ENCODE peak calls at places on chromosomes 1 and 21, in nine cellular contexts. One of them, this sample, is unnamed.

GRCh38 chr1:180151508-180151907 is 3.2 kb upstream of the QSOX1 start:
- DNase-seq in MM.1S: no peak
- DNase-seq in activated CD4-positive, alpha-beta T cell treated with anti-CD3 and anti-CD28 coated beads, Interleukin-2, amount 10 ng/mL, durations not matched to agents 7 days and 5 days: no peak
- DNase-seq in stimulated activated CD4-positive, alpha-beta T cell treated with anti-CD3 and anti-CD28 coated beads, Interleukin-12 subunit alpha, Interleukin-12 subunit beta, amount 100 ng/mL, for 48 hours: no peak
- DNase-seq in heart right ventricle: no peak
- DNase-seq in effector CD4-positive, alpha-beta T cell: no peak
- DNase-seq in lower leg skin: no peak
- DNase-seq in heart left ventricle: no peak
- DNase-seq in substantia nigra: no peak
- DNase-seq in this sample: peak

GRCh38 chr1:88318746-88319145 is 365.3 kb upstream of the PKN2 start:
- DNase-seq in heart right ventricle: no peak
- DNase-seq in MM.1S: no peak
- DNase-seq in stimulated activated CD4-positive, alpha-beta T cell treated with anti-CD3 and anti-CD28 coated beads, Interleukin-12 subunit alpha, Interleukin-12 subunit beta, amount 100 ng/mL, for 48 hours: no peak
- DNase-seq in lower leg skin: no peak
- DNase-seq in activated CD4-positive, alpha-beta T cell treated with anti-CD3 and anti-CD28 coated beads, Interleukin-2, amount 10 ng/mL, durations not matched to agents 7 days and 5 days: no peak
- DNase-seq in heart left ventricle: no peak
- DNase-seq in substantia nigra: no peak
- DNase-seq in effector CD4-positive, alpha-beta T cell: no peak
- DNase-seq in this sample: no peak

GRCh38 chr1:53893999-53894636 is at the start of gene DIO1:
- DNase-seq in stimulated activated CD4-positive, alpha-beta T cell treated with anti-CD3 and anti-CD28 coated beads, Interleukin-12 subunit alpha, Interleukin-12 subunit beta, amount 100 ng/mL, for 48 hours: peak
- DNase-seq in MM.1S: no peak
- DNase-seq in lower leg skin: peak
- DNase-seq in substantia nigra: no peak
- DNase-seq in heart left ventricle: no peak
- DNase-seq in heart right ventricle: no peak
- DNase-seq in effector CD4-positive, alpha-beta T cell: no peak
- DNase-seq in activated CD4-positive, alpha-beta T cell treated with anti-CD3 and anti-CD28 coated beads, Interleukin-2, amount 10 ng/mL, durations not matched to agents 7 days and 5 days: no peak
- DNase-seq in this sample: no peak

GRCh38 chr1:164767257-164768044 is 208.5 kb downstream of the PBX1 start:
- DNase-seq in effector CD4-positive, alpha-beta T cell: no peak
- DNase-seq in stimulated activated CD4-positive, alpha-beta T cell treated with anti-CD3 and anti-CD28 coated beads, Interleukin-12 subunit alpha, Interleukin-12 subunit beta, amount 100 ng/mL, for 48 hours: no peak
- DNase-seq in heart left ventricle: no peak
- DNase-seq in substantia nigra: no peak
- DNase-seq in activated CD4-positive, alpha-beta T cell treated with anti-CD3 and anti-CD28 coated beads, Interleukin-2, amount 10 ng/mL, durations not matched to agents 7 days and 5 days: no peak
- DNase-seq in heart right ventricle: no peak
- DNase-seq in MM.1S: peak
- DNase-seq in lower leg skin: no peak
- DNase-seq in this sample: peak

GRCh38 chr21:17497345-17497744 is 15.5 kb upstream of the CXADR start:
- DNase-seq in stimulated activated CD4-positive, alpha-beta T cell treated with anti-CD3 and anti-CD28 coated beads, Interleukin-12 subunit alpha, Interleukin-12 subunit beta, amount 100 ng/mL, for 48 hours: no peak
- DNase-seq in heart right ventricle: no peak
- DNase-seq in heart left ventricle: no peak
- DNase-seq in activated CD4-positive, alpha-beta T cell treated with anti-CD3 and anti-CD28 coated beads, Interleukin-2, amount 10 ng/mL, durations not matched to agents 7 days and 5 days: no peak
- DNase-seq in substantia nigra: no peak
- DNase-seq in MM.1S: no peak
- DNase-seq in effector CD4-positive, alpha-beta T cell: no peak
- DNase-seq in lower leg skin: no peak
- DNase-seq in this sample: peak

GRCh38 chr1:78045850-78046778 is at the start of gene GIPC2:
- DNase-seq in heart right ventricle: peak
- DNase-seq in activated CD4-positive, alpha-beta T cell treated with anti-CD3 and anti-CD28 coated beads, Interleukin-2, amount 10 ng/mL, durations not matched to agents 7 days and 5 days: peak
- DNase-seq in lower leg skin: no peak
- DNase-seq in substantia nigra: no peak
- DNase-seq in stimulated activated CD4-positive, alpha-beta T cell treated with anti-CD3 and anti-CD28 coated beads, Interleukin-12 subunit alpha, Interleukin-12 subunit beta, amount 100 ng/mL, for 48 hours: peak
- DNase-seq in heart left ventricle: peak
- DNase-seq in effector CD4-positive, alpha-beta T cell: no peak
- DNase-seq in MM.1S: no peak
- DNase-seq in this sample: peak

GRCh38 chr1:91606546-91607078 is 106.0 kb downstream of the CDC7 start:
- DNase-seq in effector CD4-positive, alpha-beta T cell: no peak
- DNase-seq in heart right ventricle: no peak
- DNase-seq in lower leg skin: no peak
- DNase-seq in heart left ventricle: no peak
- DNase-seq in activated CD4-positive, alpha-beta T cell treated with anti-CD3 and anti-CD28 coated beads, Interleukin-2, amount 10 ng/mL, durations not matched to agents 7 days and 5 days: no peak
- DNase-seq in MM.1S: no peak
- DNase-seq in substantia nigra: no peak
- DNase-seq in stimulated activated CD4-positive, alpha-beta T cell treated with anti-CD3 and anti-CD28 coated beads, Interleukin-12 subunit alpha, Interleukin-12 subunit beta, amount 100 ng/mL, for 48 hours: no peak
- DNase-seq in this sample: no peak

GRCh38 chr1:189851806-189852367 is 625.8 kb downstream of the BRINP3 start:
- DNase-seq in substantia nigra: no peak
- DNase-seq in lower leg skin: no peak
- DNase-seq in heart right ventricle: no peak
- DNase-seq in effector CD4-positive, alpha-beta T cell: no peak
- DNase-seq in MM.1S: no peak
- DNase-seq in stimulated activated CD4-positive, alpha-beta T cell treated with anti-CD3 and anti-CD28 coated beads, Interleukin-12 subunit alpha, Interleukin-12 subunit beta, amount 100 ng/mL, for 48 hours: no peak
- DNase-seq in activated CD4-positive, alpha-beta T cell treated with anti-CD3 and anti-CD28 coated beads, Interleukin-2, amount 10 ng/mL, durations not matched to agents 7 days and 5 days: no peak
- DNase-seq in heart left ventricle: no peak
- DNase-seq in this sample: no peak

GRCh38 chr21:41361786-41362604 is at the start of gene MX2:
- DNase-seq in lower leg skin: peak
- DNase-seq in heart right ventricle: peak
- DNase-seq in substantia nigra: no peak
- DNase-seq in activated CD4-positive, alpha-beta T cell treated with anti-CD3 and anti-CD28 coated beads, Interleukin-2, amount 10 ng/mL, durations not matched to agents 7 days and 5 days: peak
- DNase-seq in heart left ventricle: peak
- DNase-seq in stimulated activated CD4-positive, alpha-beta T cell treated with anti-CD3 and anti-CD28 coated beads, Interleukin-12 subunit alpha, Interleukin-12 subunit beta, amount 100 ng/mL, for 48 hours: peak
- DNase-seq in MM.1S: peak
- DNase-seq in effector CD4-positive, alpha-beta T cell: peak
- DNase-seq in this sample: peak

GRCh38 chr1:156860639-156861423 is at the start of gene NTRK1:
- DNase-seq in MM.1S: peak
- DNase-seq in activated CD4-positive, alpha-beta T cell treated with anti-CD3 and anti-CD28 coated beads, Interleukin-2, amount 10 ng/mL, durations not matched to agents 7 days and 5 days: peak
- DNase-seq in heart left ventricle: peak
- DNase-seq in heart right ventricle: no peak
- DNase-seq in lower leg skin: no peak
- DNase-seq in effector CD4-positive, alpha-beta T cell: peak
- DNase-seq in substantia nigra: no peak
- DNase-seq in stimulated activated CD4-positive, alpha-beta T cell treated with anti-CD3 and anti-CD28 coated beads, Interleukin-12 subunit alpha, Interleukin-12 subunit beta, amount 100 ng/mL, for 48 hours: no peak
- DNase-seq in this sample: peak

GRCh38 chr1:64864018-64864945 is 102.1 kb downstream of the JAK1 start:
- DNase-seq in MM.1S: peak
- DNase-seq in lower leg skin: peak
- DNase-seq in effector CD4-positive, alpha-beta T cell: peak
- DNase-seq in stimulated activated CD4-positive, alpha-beta T cell treated with anti-CD3 and anti-CD28 coated beads, Interleukin-12 subunit alpha, Interleukin-12 subunit beta, amount 100 ng/mL, for 48 hours: no peak
- DNase-seq in heart left ventricle: peak
- DNase-seq in activated CD4-positive, alpha-beta T cell treated with anti-CD3 and anti-CD28 coated beads, Interleukin-2, amount 10 ng/mL, durations not matched to agents 7 days and 5 days: peak
- DNase-seq in substantia nigra: no peak
- DNase-seq in heart right ventricle: peak
- DNase-seq in this sample: peak

This sample was measured in fibroblast of lung.